ENCODE peak calls at places on chromosomes 7 and 10, in nine cellular contexts. F, Q, J, E, V, U, C, T and Y are unnamed samples.

GRCh38 chr7:4683043-4683883 is 1.2 kb downstream of the FOXK1 start:
- DNase-seq in F (no peak), Q (peak), J (no peak), E (peak), V (peak), U (peak), C (no peak), T (no peak), Y (no peak)

GRCh38 chr10:124648131-124648475 is 96.1 kb downstream of the FAM53B start:
- DNase-seq in F (no peak), Q (no peak), J (no peak), E (no peak), V (no peak), U (no peak), C (no peak), T (no peak), Y (no peak)

GRCh38 chr7:55439627-55440026 is 74.5 kb downstream of the LANCL2 start:
- DNase-seq in F (no peak), Q (no peak), J (no peak), E (no peak), V (no peak), U (no peak), C (peak), T (no peak), Y (no peak)

GRCh38 chr10:51667992-51668689 is 31.3 kb downstream of the CSTF2T start:
- DNase-seq in F (no peak), Q (no peak), J (no peak), E (no peak), V (no peak), U (no peak), C (no peak), T (peak), Y (no peak)

GRCh38 chr7:30084195-30084594 is 50.6 kb upstream of the MTURN start:
- DNase-seq in F (no peak), Q (no peak), J (no peak), E (no peak), V (no peak), U (no peak), C (no peak), T (no peak), Y (no peak)

GRCh38 chr7:30924624-30925023 is 13.0 kb downstream of the AQP1 start:
- DNase-seq in F (no peak), Q (no peak), J (peak), E (peak), V (no peak), U (no peak), C (no peak), T (no peak), Y (no peak)

GRCh38 chr7:44750921-44751571 is 2.4 kb downstream of the ZMIZ2 start:
- DNase-seq in F (peak), Q (peak), J (peak), E (no peak), V (peak), U (no peak), C (peak), T (no peak), Y (no peak)

GRCh38 chr10:92593553-92594046 is 670 bp downstream of the KIF11 start:
- DNase-seq in F (no peak), Q (no peak), J (no peak), E (no peak), V (no peak), U (no peak), C (no peak), T (no peak), Y (no peak)

GRCh38 chr10:129964611-129965417 is 740 bp upstream of the EBF3 start:
- DNase-seq in F (no peak), Q (no peak), J (no peak), E (peak), V (peak), U (peak), C (no peak), T (no peak), Y (no peak)

GRCh38 chr7:1030444-1031070 is 13.8 kb upstream of the GPR146 start:
- DNase-seq in F (no peak), Q (no peak), J (no peak), E (no peak), V (no peak), U (no peak), C (no peak), T (no peak), Y (no peak)

GRCh38 chr10:60531006-60531405 is 141.3 kb upstream of the ANK3 start:
- DNase-seq in F (no peak), Q (no peak), J (no peak), E (no peak), V (no peak), U (no peak), C (no peak), T (no peak), Y (no peak)

GRCh38 chr10:17528296-17528862 is 74.0 kb upstream of the ST8SIA6 start:
- DNase-seq in F (no peak), Q (no peak), J (no peak), E (no peak), V (no peak), U (no peak), C (no peak), T (peak), Y (no peak)

GRCh38 chr10:123455861-123456260 is 210.3 kb upstream of the GPR26 start:
- DNase-seq in F (no peak), Q (no peak), J (no peak), E (no peak), V (no peak), U (no peak), C (no peak), T (no peak), Y (no peak)

GRCh38 chr10:19964625-19965024 is 148.4 kb downstream of the PLXDC2 start:
- DNase-seq in F (no peak), Q (no peak), J (no peak), E (no peak), V (no peak), U (no peak), C (no peak), T (no peak), Y (no peak)

GRCh38 chr7:109003742-109004141 is 434.1 kb downstream of the DNAJB9 start:
- DNase-seq in F (no peak), Q (no peak), J (no peak), E (no peak), V (no peak), U (no peak), C (no peak), T (no peak), Y (peak)

GRCh38 chr7:30531286-30531685 is 26.7 kb upstream of the GGCT start:
- DNase-seq in F (no peak), Q (no peak), J (no peak), E (no peak), V (no peak), U (no peak), C (no peak), T (no peak), Y (no peak)

GRCh38 chr10:11530806-11531205 is 80.6 kb downstream of the USP6NL start:
- DNase-seq in F (no peak), Q (no peak), J (no peak), E (no peak), V (no peak), U (no peak), C (no peak), T (no peak), Y (no peak)

GRCh38 chr7:121752706-121753105 is 120.3 kb upstream of the PTPRZ1 start:
- DNase-seq in F (no peak), Q (no peak), J (no peak), E (no peak), V (no peak), U (no peak), C (no peak), T (no peak), Y (no peak)

GRCh38 chr10:57218382-57218781 is 857.3 kb upstream of the ZWINT start:
- DNase-seq in F (no peak), Q (no peak), J (no peak), E (no peak), V (no peak), U (no peak), C (no peak), T (no peak), Y (no peak)

GRCh38 chr7:29287366-29287765 is 92.8 kb downstream of the CHN2 start:
- DNase-seq in F (no peak), Q (no peak), J (no peak), E (no peak), V (no peak), U (no peak), C (no peak), T (peak), Y (peak)

GRCh38 chr10:127973810-127974311 is 67.0 kb downstream of the PTPRE start:
- DNase-seq in F (no peak), Q (no peak), J (no peak), E (no peak), V (no peak), U (no peak), C (no peak), T (no peak), Y (no peak)

GRCh38 chr10:90245623-90246022 is 544.2 kb downstream of the KIF20B start:
- DNase-seq in F (no peak), Q (no peak), J (no peak), E (no peak), V (no peak), U (no peak), C (no peak), T (no peak), Y (no peak)

GRCh38 chr7:149156898-149157297 is 9.6 kb downstream of the ZNF398 start:
- DNase-seq in F (no peak), Q (no peak), J (no peak), E (no peak), V (no peak), U (no peak), C (no peak), T (no peak), Y (no peak)

GRCh38 chr10:58352956-58353610 is 18.3 kb downstream of the UBE2D1 start:
- DNase-seq in F (no peak), Q (no peak), J (no peak), E (no peak), V (no peak), U (no peak), C (no peak), T (no peak), Y (no peak)

GRCh38 chr10:73886085-73886529 is 11.8 kb upstream of the CAMK2G start:
- DNase-seq in F (peak), Q (peak), J (peak), E (peak), V (peak), U (peak), C (peak), T (peak), Y (peak)

GRCh38 chr10:78843495-78843894 is 225.3 kb upstream of the ZMIZ1 start:
- DNase-seq in F (no peak), Q (no peak), J (no peak), E (no peak), V (no peak), U (no peak), C (no peak), T (no peak), Y (no peak)

GRCh38 chr10:63421591-63421990 is 44.2 kb downstream of the JMJD1C start:
- DNase-seq in F (no peak), Q (peak), J (peak), E (no peak), V (no peak), U (no peak), C (no peak), T (no peak), Y (no peak)

GRCh38 chr7:377069-378040 is 87.4 kb downstream of the FOXL3 start:
- DNase-seq in F (no peak), Q (no peak), J (no peak), E (peak), V (peak), U (peak), C (no peak), T (no peak), Y (no peak)

GRCh38 chr7:84237533-84238173 is 43.1 kb upstream of the SEMA3A start:
- DNase-seq in F (no peak), Q (no peak), J (no peak), E (no peak), V (no peak), U (no peak), C (no peak), T (no peak), Y (peak)

GRCh38 chr7:135678612-135679575 is 16.6 kb downstream of the STMP1 start:
- DNase-seq in F (no peak), Q (no peak), J (no peak), E (no peak), V (peak), U (peak), C (no peak), T (peak), Y (no peak)

GRCh38 chr7:55977831-55978230 is 13.4 kb downstream of the NIPSNAP2 start:
- DNase-seq in F (no peak), Q (no peak), J (no peak), E (no peak), V (no peak), U (no peak), C (no peak), T (peak), Y (peak)

GRCh38 chr10:13102002-13102794 is 2.2 kb downstream of the OPTN start:
- DNase-seq in F (no peak), Q (no peak), J (no peak), E (no peak), V (no peak), U (no peak), C (no peak), T (no peak), Y (no peak)

GRCh38 chr10:132532174-132532573 is 5.4 kb upstream of the INPP5A start:
- DNase-seq in F (no peak), Q (no peak), J (no peak), E (peak), V (no peak), U (no peak), C (no peak), T (no peak), Y (no peak)